ENCODE peak calls at places on chromosomes 7 and 10, in four cellular contexts. S, M, I and P are unnamed samples.

GRCh38 chr10:80068270-80068669 is 10.2 kb upstream of the TMEM254 start:
- DNase-seq in S (no peak), M (no peak), I (no peak), P (peak)

GRCh38 chr10:31947144-31947926 is 18.7 kb upstream of the ARHGAP12 start:
- DNase-seq in I (peak), S (peak), M (peak), P (no peak)

GRCh38 chr10:95290801-95291633 is at the start of gene PDLIM1:
- DNase-seq in M (no peak), S (peak), I (no peak), P (peak)

GRCh38 chr7:90411510-90411909 is 8.2 kb downstream of the CLDN12 start:
- DNase-seq in I (peak), S (no peak), M (no peak), P (no peak)

GRCh38 chr7:91953618-91954017 is 13.0 kb downstream of the AKAP9 start:
- DNase-seq in S (no peak), I (peak), M (no peak), P (peak)

GRCh38 chr10:34339816-34340553 is 475.1 kb downstream of the PARD3 start:
- DNase-seq in S (no peak), I (no peak), M (no peak), P (no peak)

GRCh38 chr7:101510297-101510696 is 118.8 kb downstream of the MYL10 start:
- DNase-seq in S (no peak), M (no peak), I (no peak), P (no peak)

GRCh38 chr10:110600487-110601101 is 33.1 kb downstream of the SMC3 start:
- DNase-seq in I (peak), S (peak), M (peak), P (peak)